ENCODE peak calls at places on chromosomes 12 and 14, in four cellular contexts. A is lung microvascular endothelial cell; B is non-pigmented ciliary epithelial cell; N is CD4-positive, CD25-positive, alpha-beta regulatory T cell. Y is an unnamed sample.

GRCh38 chr12:46430340-46430948 is 57.9 kb upstream of the SLC38A2 start:
- DNase-seq in A (peak), B (peak), N (no peak), Y (peak)

GRCh38 chr12:114673169-114673833 is 10.7 kb downstream of the TBX3 start:
- DNase-seq in A (peak), B (no peak), N (no peak), Y (no peak)

GRCh38 chr12:109609256-109609821 is 35.7 kb downstream of the MVK start:
- DNase-seq in A (no peak), B (no peak), N (no peak), Y (no peak)

GRCh38 chr12:108039794-108040193 is 89.3 kb upstream of the WSCD2 start:
- DNase-seq in A (no peak), B (no peak), N (no peak), Y (no peak)

GRCh38 chr12:39958377-39958776 is 147.5 kb downstream of the SLC2A13 start:
- DNase-seq in A (no peak), B (no peak), N (no peak), Y (no peak)

GRCh38 chr14:101193126-101193844 is 289.8 kb upstream of the RTL1 start:
- DNase-seq in A (no peak), B (no peak), N (no peak), Y (no peak)

GRCh38 chr12:7190268-7191055 is 976 bp downstream of the PEX5 start:
- DNase-seq in A (peak), B (no peak), N (no peak), Y (no peak)

GRCh38 chr12:94435511-94435927 is 24.1 kb downstream of the CEP83 start:
- DNase-seq in A (no peak), B (no peak), N (no peak), Y (no peak)

GRCh38 chr14:44778562-44778961 is 183.2 kb downstream of the KLHL28 start:
- DNase-seq in A (peak), B (peak), N (no peak), Y (no peak)

GRCh38 chr12:74337951-74338350 is 199.7 kb upstream of the ATXN7L3B start:
- DNase-seq in A (peak), B (no peak), N (no peak), Y (peak)

GRCh38 chr14:88379706-88380343 is 5.6 kb upstream of the SPATA7 start:
- DNase-seq in A (no peak), B (no peak), N (no peak), Y (no peak)

GRCh38 chr12:117733292-117733805 is 235.4 kb downstream of the KSR2 start:
- DNase-seq in A (no peak), B (no peak), N (no peak), Y (no peak)

GRCh38 chr14:95496690-95497241 is 19.7 kb downstream of the SYNE3 start:
- DNase-seq in A (no peak), B (no peak), N (no peak), Y (peak)

GRCh38 chr14:88470542-88471440 is 84.0 kb downstream of the PTPN21 start:
- DNase-seq in A (peak), B (no peak), N (no peak), Y (no peak)

GRCh38 chr12:122974274-122974891 is 661 bp upstream of the OGFOD2 start:
- DNase-seq in A (peak), B (peak), N (peak), Y (peak)

GRCh38 chr12:58920956-58921861 is 905 bp upstream of the LRIG3 start:
- DNase-seq in A (no peak), B (no peak), N (no peak), Y (no peak)

GRCh38 chr14:69543341-69544249 is 31.1 kb downstream of the CCDC177 start:
- DNase-seq in A (peak), B (peak), N (no peak), Y (peak)

GRCh38 chr12:124863409-124864325 is at the start of gene SCARB1:
- DNase-seq in A (peak), B (no peak), N (peak), Y (peak)

GRCh38 chr12:83067981-83068380 is 381.3 kb downstream of the TMTC2 start:
- DNase-seq in A (no peak), B (no peak), N (no peak), Y (no peak)

GRCh38 chr14:84622357-84622756 is 907.6 kb upstream of the FLRT2 start:
- DNase-seq in A (no peak), B (no peak), N (no peak), Y (peak)

GRCh38 chr14:90495357-90496276 is 98.8 kb downstream of the CALM1 start:
- DNase-seq in A (peak), B (no peak), N (peak), Y (peak)

GRCh38 chr14:70796551-70796950 is 12.8 kb downstream of the MAP3K9 start:
- DNase-seq in A (no peak), B (no peak), N (no peak), Y (no peak)

GRCh38 chr12:69002969-69003368 is 70.0 kb upstream of the CPM start:
- DNase-seq in A (no peak), B (no peak), N (no peak), Y (no peak)

GRCh38 chr12:18139989-18140596 is 50.1 kb upstream of the RERGL start:
- DNase-seq in A (peak), B (no peak), N (no peak), Y (peak)

GRCh38 chr12:117134721-117135120 is 35.5 kb upstream of the TESC start:
- DNase-seq in A (no peak), B (no peak), N (no peak), Y (no peak)

GRCh38 chr12:47188576-47189441 is 109.0 kb upstream of the AMIGO2 start:
- DNase-seq in A (peak), B (peak), N (no peak), Y (no peak)

GRCh38 chr12:3535431-3535841 is 44.4 kb downstream of the PRMT8 start:
- DNase-seq in A (no peak), B (no peak), N (no peak), Y (no peak)

GRCh38 chr12:121237415-121237814 is 27.5 kb downstream of the P2RX4 start:
- DNase-seq in A (no peak), B (no peak), N (no peak), Y (peak)

GRCh38 chr12:93325855-93326254 is 51.9 kb upstream of the NUDT4 start:
- DNase-seq in A (peak), B (peak), N (no peak), Y (no peak)

GRCh38 chr12:25994252-25994651 is 35.8 kb downstream of the RASSF8 start:
- DNase-seq in A (no peak), B (peak), N (no peak), Y (no peak)

GRCh38 chr12:52892193-52892852 is 12.6 kb downstream of the KRT8 start:
- DNase-seq in A (no peak), B (no peak), N (no peak), Y (no peak)

Y was measured in dermis microvascular lymphatic vessel endothelial cell.